ENCODE peak calls at places on chromosome 13, in nine cellular contexts. A is H9; F is NCI-H345; Z is GM23338; L is ELF-1; H is CD4-positive, CD25-positive, alpha-beta regulatory T cell; S is pons; I is AG04449; M is mucosa of gallbladder. O is an unnamed sample.

GRCh38 chr13:28449826-28450773 is 44.8 kb downstream of the FLT1 start:
- DNase-seq in A (no peak), F (no peak), Z (no peak), L (no peak), H (no peak), S (no peak), I (no peak), M (no peak), O (peak; percentile 11)

GRCh38 chr13:48192536-48192935 is 40.5 kb upstream of the ITM2B start:
- DNase-seq in A (no peak), F (no peak), Z (peak; percentile 7), L (no peak), H (no peak), S (no peak), I (no peak), M (no peak), O (no peak)

GRCh38 chr13:73677041-73677589 is 457.1 kb downstream of the KLF12 start:
- DNase-seq in A (no peak), F (peak; percentile 70), Z (no peak), L (no peak), H (no peak), S (no peak), I (peak; percentile 9), M (no peak), O (peak; percentile 1)

GRCh38 chr13:79966502-79966901 is 374.4 kb downstream of the SPRY2 start:
- DNase-seq in A (peak; percentile 70), F (no peak), Z (peak; percentile 71), L (peak; percentile 85), H (no peak), S (no peak), I (no peak), M (no peak), O (peak; percentile 19)

GRCh38 chr13:96431044-96431581 is 341.2 kb downstream of the HS6ST3 start:
- DNase-seq in A (no peak), F (no peak), Z (peak; percentile 24), L (no peak), H (no peak), S (no peak), I (no peak), M (no peak), O (no peak)

GRCh38 chr13:97851269-97851668 is 102.2 kb upstream of the IPO5 start:
- DNase-seq in A (no peak), F (no peak), Z (no peak), L (peak; percentile 12), H (no peak), S (no peak), I (no peak), M (no peak), O (peak; percentile 19)

GRCh38 chr13:51444922-51445321 is 7.9 kb downstream of the INTS6 start:
- DNase-seq in A (no peak), F (no peak), Z (peak; percentile 52), L (no peak), H (no peak), S (peak; percentile 63), I (peak; percentile 23), M (no peak), O (peak; percentile 62)

GRCh38 chr13:76012091-76012721 is 376.1 kb downstream of the LMO7 start:
- DNase-seq in A (no peak), F (no peak), Z (no peak), L (peak; percentile 28), H (no peak), S (no peak), I (no peak), M (no peak), O (peak; percentile 57)

O was measured in HCEC 1CT.